ENCODE peak calls at places on chromosomes 16 and 17, in ten cellular contexts. Y is stimulated activated CD4-positive, alpha-beta T cell treated with anti-CD3 and anti-CD28 coated beads, Interleukin-2, amount 100 ng/mL, for 4 hours; R is frontal cortex; Z is activated CD4-positive, alpha-beta T cell treated with anti-CD3 and anti-CD28 coated beads, Interleukin-2, amount 10 ng/mL, durations not matched to agents 24 days and 14 days; D is fibroblast of lung; J is Right ventricle myocardium inferior; F is kidney epithelial cell; S is AG08395; K is renal cortical epithelial cell; T is EH. N is an unnamed sample.

GRCh38 chr16:22055881-22056280 is 36.5 kb upstream of the VWA3A start:
- DNase-seq in Y (no peak), R (no peak), Z (no peak), D (no peak), J (no peak), F (no peak), S (no peak), K (no peak), T (no peak), N (no peak)

GRCh38 chr17:57860414-57860999 is 10.7 kb upstream of the MRPS23 start:
- DNase-seq in Y (no peak), R (no peak), Z (no peak), D (no peak), J (no peak), F (no peak), S (no peak), K (no peak), T (no peak), N (no peak)

GRCh38 chr16:57029161-57030160 is 40.1 kb downstream of the NLRC5 start:
- DNase-seq in Y (no peak), R (no peak), Z (no peak), D (peak; percentile 93), J (no peak), F (peak; percentile 67), S (peak; percentile 48), K (peak; percentile 51), T (peak; percentile 61), N (no peak)

GRCh38 chr16:27452569-27453475 is 50.8 kb downstream of the IL21R start:
- DNase-seq in Y (no peak), R (no peak), Z (no peak), D (no peak), J (no peak), F (no peak), S (peak; percentile 30), K (no peak), T (peak; percentile 19), N (no peak)

GRCh38 chr17:77140878-77141767 is at the start of gene SEC14L1:
- DNase-seq in Y (no peak), R (peak; percentile 39), Z (peak; percentile 84), D (peak; percentile 41), J (peak; percentile 79), F (no peak), S (no peak), K (no peak), T (peak; percentile 66), N (no peak)

GRCh38 chr17:49000943-49001342 is 3.8 kb downstream of the IGF2BP1 start:
- DNase-seq in Y (no peak), R (no peak), Z (no peak), D (peak; percentile 59), J (no peak), F (no peak), S (no peak), K (no peak), T (peak; percentile 42), N (no peak)

GRCh38 chr16:9447195-9447551 is 355.7 kb downstream of the HAPSTR1 start:
- DNase-seq in Y (no peak), R (no peak), Z (no peak), D (no peak), J (no peak), F (no peak), S (no peak), K (no peak), T (no peak), N (no peak)

GRCh38 chr16:68707341-68708152 is 29.5 kb upstream of the CDH1 start:
- DNase-seq in Y (no peak), R (no peak), Z (no peak), D (peak; percentile 77), J (no peak), F (peak; percentile 56), S (no peak), K (peak; percentile 88), T (peak; percentile 67), N (no peak)

GRCh38 chr16:67372664-67373063 is 20.6 kb downstream of the TPPP3 start:
- DNase-seq in Y (no peak), R (no peak), Z (no peak), D (peak; percentile 19), J (no peak), F (no peak), S (peak; percentile 51), K (peak; percentile 23), T (peak; percentile 46), N (no peak)

GRCh38 chr17:47621293-47622178 is 28.2 kb upstream of the KPNB1 start:
- DNase-seq in Y (no peak), R (no peak), Z (no peak), D (peak; percentile 95), J (no peak), F (peak; percentile 84), S (peak; percentile 91), K (peak; percentile 92), T (peak; percentile 95), N (no peak)

GRCh38 chr16:1273816-1274215 is 17.9 kb downstream of the TPSD1 start:
- DNase-seq in Y (no peak), R (no peak), Z (no peak), D (no peak), J (peak; percentile 44), F (no peak), S (no peak), K (no peak), T (no peak), N (no peak)

GRCh38 chr17:29079887-29080286 is 36.9 kb downstream of the PIPOX start:
- DNase-seq in Y (no peak), R (no peak), Z (no peak), D (no peak), J (peak; percentile 49), F (no peak), S (no peak), K (no peak), T (no peak), N (no peak)

GRCh38 chr17:35433075-35433894 is 985 bp upstream of the SLFN12 start:
- DNase-seq in Y (peak; percentile 78), R (no peak), Z (peak; percentile 86), D (peak; percentile 100), J (peak; percentile 76), F (peak; percentile 99), S (peak; percentile 95), K (peak; percentile 99), T (peak; percentile 99), N (no peak)

GRCh38 chr17:73191443-73192218 is 1.2 kb upstream of the COG1 start:
- DNase-seq in Y (peak; percentile 59), R (peak; percentile 73), Z (peak; percentile 89), D (peak; percentile 53), J (no peak), F (no peak), S (peak; percentile 74), K (peak; percentile 60), T (peak; percentile 76), N (peak; percentile 46)

GRCh38 chr16:85296859-85297698 is 184.8 kb upstream of the CIBAR2 start:
- DNase-seq in Y (peak; percentile 28), R (no peak), Z (peak; percentile 88), D (no peak), J (peak; percentile 77), F (no peak), S (peak; percentile 64), K (peak; percentile 3), T (peak; percentile 47), N (no peak)

GRCh38 chr16:1427473-1428461 is 3.1 kb upstream of the PERCC1 start:
- DNase-seq in Y (no peak), R (no peak), Z (no peak), D (no peak), J (no peak), F (no peak), S (no peak), K (no peak), T (no peak), N (no peak)

GRCh38 chr17:78357177-78357586 is 2.7 kb downstream of the SOCS3 start:
- DNase-seq in Y (no peak), R (no peak), Z (peak; percentile 82), D (peak; percentile 84), J (peak; percentile 78), F (no peak), S (peak; percentile 78), K (no peak), T (peak; percentile 95), N (no peak)

GRCh38 chr17:17354560-17355357 is 51.6 kb downstream of the NT5M start:
- DNase-seq in Y (peak; percentile 62), R (peak; percentile 76), Z (peak; percentile 92), D (peak; percentile 36), J (peak; percentile 84), F (no peak), S (peak; percentile 82), K (peak; percentile 36), T (peak; percentile 66), N (peak; percentile 35)

GRCh38 chr17:57536289-57536688 is 208.8 kb downstream of the CCDC182 start:
- DNase-seq in Y (no peak), R (no peak), Z (no peak), D (no peak), J (no peak), F (no peak), S (no peak), K (no peak), T (no peak), N (no peak)

GRCh38 chr17:72580321-72581127 is 459.7 kb downstream of the SOX9 start:
- DNase-seq in Y (no peak), R (no peak), Z (no peak), D (no peak), J (no peak), F (peak; percentile 56), S (no peak), K (peak; percentile 66), T (no peak), N (no peak)

GRCh38 chr17:2724783-2725164 is 13.2 kb upstream of the CLUH start:
- DNase-seq in Y (peak; percentile 39), R (peak; percentile 68), Z (peak; percentile 81), D (peak; percentile 35), J (no peak), F (no peak), S (peak; percentile 53), K (no peak), T (peak; percentile 39), N (no peak)

GRCh38 chr17:64159051-64159590 is 29.2 kb upstream of the ERN1 start:
- DNase-seq in Y (no peak), R (no peak), Z (no peak), D (no peak), J (no peak), F (no peak), S (no peak), K (peak; percentile 13), T (no peak), N (no peak)

GRCh38 chr16:27720731-27721547 is 171.0 kb downstream of the KATNIP start:
- DNase-seq in Y (no peak), R (no peak), Z (no peak), D (no peak), J (peak; percentile 85), F (no peak), S (no peak), K (no peak), T (no peak), N (no peak)